ENCODE peak calls at places on chromosome 1, in nine cellular contexts. One of them, this sample, is unnamed.

GRCh38 chr1:39711359-39712340 is 20.4 kb upstream of the HPCAL4 start:
- DNase-seq in hepatocyte: peak
- DNase-seq in IMR-90: peak
- DNase-seq in thoracic aorta: no peak
- DNase-seq in stomach: no peak
- DNase-seq in AG04450: no peak
- DNase-seq in breast epithelium: no peak
- DNase-seq in ovary: no peak
- DNase-seq in psoas muscle: no peak
- DNase-seq in this sample: no peak

GRCh38 chr1:225817611-225818061 is 7.7 kb downstream of the EPHX1 start:
- DNase-seq in ovary: peak
- DNase-seq in AG04450: peak
- DNase-seq in thoracic aorta: peak
- DNase-seq in psoas muscle: peak
- DNase-seq in breast epithelium: peak
- DNase-seq in hepatocyte: no peak
- DNase-seq in IMR-90: peak
- DNase-seq in stomach: peak
- DNase-seq in this sample: peak

GRCh38 chr1:56135069-56135863 is 444.1 kb downstream of the PLPP3 start:
- DNase-seq in IMR-90: peak
- DNase-seq in breast epithelium: no peak
- DNase-seq in ovary: no peak
- DNase-seq in thoracic aorta: no peak
- DNase-seq in hepatocyte: no peak
- DNase-seq in stomach: no peak
- DNase-seq in psoas muscle: no peak
- DNase-seq in AG04450: no peak
- DNase-seq in this sample: no peak

GRCh38 chr1:234658143-234658542 is 48.2 kb upstream of the IRF2BP2 start:
- DNase-seq in breast epithelium: peak
- DNase-seq in psoas muscle: peak
- DNase-seq in stomach: peak
- DNase-seq in thoracic aorta: no peak
- DNase-seq in ovary: no peak
- DNase-seq in hepatocyte: peak
- DNase-seq in AG04450: peak
- DNase-seq in IMR-90: peak
- DNase-seq in this sample: peak

GRCh38 chr1:109910963-109911798 is 532 bp downstream of the CSF1 start:
- DNase-seq in psoas muscle: no peak
- DNase-seq in stomach: no peak
- DNase-seq in hepatocyte: no peak
- DNase-seq in breast epithelium: no peak
- DNase-seq in IMR-90: no peak
- DNase-seq in thoracic aorta: no peak
- DNase-seq in ovary: no peak
- DNase-seq in AG04450: no peak
- DNase-seq in this sample: no peak

GRCh38 chr1:15352122-15352957 is 57.3 kb upstream of the EFHD2 start:
- DNase-seq in thoracic aorta: no peak
- DNase-seq in IMR-90: peak
- DNase-seq in breast epithelium: no peak
- DNase-seq in hepatocyte: no peak
- DNase-seq in AG04450: no peak
- DNase-seq in stomach: peak
- DNase-seq in ovary: no peak
- DNase-seq in psoas muscle: no peak
- DNase-seq in this sample: peak

GRCh38 chr1:20028125-20028524 is 41.9 kb upstream of the PLA2G5 start:
- DNase-seq in stomach: no peak
- DNase-seq in hepatocyte: no peak
- DNase-seq in IMR-90: no peak
- DNase-seq in thoracic aorta: no peak
- DNase-seq in psoas muscle: no peak
- DNase-seq in AG04450: no peak
- DNase-seq in ovary: no peak
- DNase-seq in breast epithelium: no peak
- DNase-seq in this sample: no peak

GRCh38 chr1:76867342-76868130 is at the start of gene ST6GALNAC5:
- DNase-seq in stomach: no peak
- DNase-seq in AG04450: no peak
- DNase-seq in IMR-90: peak
- DNase-seq in ovary: peak
- DNase-seq in hepatocyte: peak
- DNase-seq in breast epithelium: no peak
- DNase-seq in thoracic aorta: no peak
- DNase-seq in psoas muscle: peak
- DNase-seq in this sample: no peak

GRCh38 chr1:38563985-38564735 is 295.4 kb downstream of the RRAGC start:
- DNase-seq in thoracic aorta: no peak
- DNase-seq in breast epithelium: no peak
- DNase-seq in psoas muscle: no peak
- DNase-seq in AG04450: no peak
- DNase-seq in ovary: no peak
- DNase-seq in hepatocyte: no peak
- DNase-seq in stomach: no peak
- DNase-seq in IMR-90: no peak
- DNase-seq in this sample: no peak
- H3K27ac ChIP-seq in thoracic aorta: no peak
- H3K27ac ChIP-seq in breast epithelium: no peak
- H3K27ac ChIP-seq in psoas muscle: no peak
- H3K27ac ChIP-seq in AG04450: no peak
- H3K27ac ChIP-seq in ovary: no peak
- H3K27ac ChIP-seq in hepatocyte: no peak
- H3K27ac ChIP-seq in stomach: no peak
- H3K27ac ChIP-seq in IMR-90: no peak
- H3K27ac ChIP-seq in this sample: no peak

DNA sequence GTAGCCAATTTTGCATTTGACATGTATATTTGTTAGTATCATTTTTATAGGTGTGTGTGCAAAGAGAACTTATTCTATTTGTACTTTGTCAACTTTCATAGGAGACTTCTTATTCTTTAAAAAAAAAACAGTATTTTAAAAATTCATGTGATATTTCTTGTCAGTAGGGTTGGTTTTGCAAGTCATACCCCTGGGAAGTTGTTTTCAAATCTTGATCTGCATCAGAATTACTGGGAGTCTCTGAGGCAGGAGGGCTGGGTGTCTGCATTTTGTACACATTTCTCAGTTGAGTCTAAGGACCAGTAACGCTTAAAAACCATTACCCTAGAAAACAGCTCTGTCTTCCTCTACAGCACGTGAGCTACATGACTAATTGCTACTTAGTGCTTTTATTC is 76.0 kb upstream of the CTTNBP2NL start:
- DNase-seq in breast epithelium: no peak
- DNase-seq in stomach: no peak
- DNase-seq in ovary: no peak
- DNase-seq in AG04450: no peak
- DNase-seq in thoracic aorta: no peak
- DNase-seq in hepatocyte: no peak
- DNase-seq in psoas muscle: no peak
- DNase-seq in IMR-90: no peak
- DNase-seq in this sample: no peak
- H3K27ac ChIP-seq in breast epithelium: no peak
- H3K27ac ChIP-seq in stomach: no peak
- H3K27ac ChIP-seq in ovary: no peak
- H3K27ac ChIP-seq in AG04450: no peak
- H3K27ac ChIP-seq in thoracic aorta: no peak
- H3K27ac ChIP-seq in hepatocyte: no peak
- H3K27ac ChIP-seq in psoas muscle: no peak
- H3K27ac ChIP-seq in IMR-90: no peak
- H3K27ac ChIP-seq in this sample: peak

GRCh38 chr1:38605091-38605490 is 254.5 kb downstream of the RRAGC start:
- DNase-seq in hepatocyte: no peak
- DNase-seq in breast epithelium: no peak
- DNase-seq in psoas muscle: no peak
- DNase-seq in ovary: no peak
- DNase-seq in AG04450: no peak
- DNase-seq in IMR-90: no peak
- DNase-seq in stomach: no peak
- DNase-seq in thoracic aorta: no peak
- DNase-seq in this sample: no peak
- H3K27ac ChIP-seq in hepatocyte: no peak
- H3K27ac ChIP-seq in breast epithelium: no peak
- H3K27ac ChIP-seq in psoas muscle: no peak
- H3K27ac ChIP-seq in ovary: no peak
- H3K27ac ChIP-seq in AG04450: no peak
- H3K27ac ChIP-seq in IMR-90: no peak
- H3K27ac ChIP-seq in stomach: no peak
- H3K27ac ChIP-seq in thoracic aorta: no peak
- H3K27ac ChIP-seq in this sample: no peak

GRCh38 chr1:205369621-205370230 is 13.0 kb upstream of the KLHDC8A start:
- DNase-seq in ovary: no peak
- DNase-seq in stomach: peak
- DNase-seq in psoas muscle: no peak
- DNase-seq in breast epithelium: no peak
- DNase-seq in thoracic aorta: no peak
- DNase-seq in hepatocyte: no peak
- DNase-seq in AG04450: no peak
- DNase-seq in IMR-90: peak
- DNase-seq in this sample: no peak
- H3K27ac ChIP-seq in ovary: no peak
- H3K27ac ChIP-seq in stomach: no peak
- H3K27ac ChIP-seq in psoas muscle: no peak
- H3K27ac ChIP-seq in breast epithelium: no peak
- H3K27ac ChIP-seq in thoracic aorta: no peak
- H3K27ac ChIP-seq in hepatocyte: no peak
- H3K27ac ChIP-seq in AG04450: no peak
- H3K27ac ChIP-seq in IMR-90: no peak
- H3K27ac ChIP-seq in this sample: no peak

GRCh38 chr1:7869136-7869905 is 16.5 kb upstream of the UTS2 start:
- DNase-seq in stomach: no peak
- DNase-seq in IMR-90: peak
- DNase-seq in psoas muscle: no peak
- DNase-seq in AG04450: no peak
- DNase-seq in hepatocyte: no peak
- DNase-seq in ovary: no peak
- DNase-seq in thoracic aorta: no peak
- DNase-seq in breast epithelium: no peak
- DNase-seq in this sample: no peak

GRCh38 chr1:7871136-7871535 is 18.3 kb upstream of the UTS2 start:
- DNase-seq in ovary: no peak
- DNase-seq in thoracic aorta: no peak
- DNase-seq in psoas muscle: no peak
- DNase-seq in stomach: no peak
- DNase-seq in breast epithelium: no peak
- DNase-seq in AG04450: no peak
- DNase-seq in IMR-90: no peak
- DNase-seq in hepatocyte: no peak
- DNase-seq in this sample: no peak

GRCh38 chr1:7863756-7864328 is 11.0 kb upstream of the UTS2 start:
- DNase-seq in stomach: no peak
- DNase-seq in IMR-90: no peak
- DNase-seq in AG04450: no peak
- DNase-seq in psoas muscle: no peak
- DNase-seq in thoracic aorta: no peak
- DNase-seq in hepatocyte: no peak
- DNase-seq in ovary: no peak
- DNase-seq in breast epithelium: no peak
- DNase-seq in this sample: no peak

GRCh38 chr1:7865978-7866377 is 13.1 kb upstream of the UTS2 start:
- DNase-seq in breast epithelium: no peak
- DNase-seq in ovary: no peak
- DNase-seq in IMR-90: no peak
- DNase-seq in psoas muscle: no peak
- DNase-seq in thoracic aorta: no peak
- DNase-seq in hepatocyte: no peak
- DNase-seq in stomach: no peak
- DNase-seq in AG04450: no peak
- DNase-seq in this sample: no peak

DNA sequence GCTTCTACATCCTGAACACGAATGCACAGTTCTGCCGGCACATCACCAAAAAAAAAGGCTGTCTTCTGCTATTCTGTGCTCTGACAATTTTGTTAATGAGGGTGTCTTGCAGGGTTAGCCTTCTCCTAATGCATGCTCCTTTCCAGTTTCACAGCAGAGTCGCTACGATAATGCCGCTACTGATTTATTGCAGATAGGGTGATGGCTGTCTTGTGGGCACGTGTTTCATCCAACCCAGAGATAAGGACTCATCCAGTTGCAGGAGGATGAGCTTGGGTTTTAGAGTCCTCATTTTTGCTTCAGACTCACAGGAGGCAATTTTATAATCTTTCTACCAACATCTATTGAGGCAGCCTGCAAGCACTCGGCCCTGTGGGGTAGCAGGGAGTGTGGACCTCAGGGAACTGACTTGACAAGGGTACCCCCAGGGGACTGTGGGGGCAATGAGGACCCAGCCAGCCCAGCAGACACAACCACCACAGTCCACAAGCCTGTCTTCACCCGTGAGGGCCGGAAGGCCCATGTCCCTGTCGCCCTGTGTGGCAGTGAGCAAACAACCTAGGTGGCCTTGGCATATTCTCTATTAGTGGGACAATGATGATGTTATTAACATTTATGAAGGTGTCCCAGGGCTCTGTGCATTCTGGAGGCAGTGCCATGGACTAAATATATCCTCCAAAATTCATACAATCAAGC is 15.4 kb upstream of the UTS2 start:
- DNase-seq in stomach: no peak
- DNase-seq in hepatocyte: no peak
- DNase-seq in ovary: no peak
- DNase-seq in breast epithelium: no peak
- DNase-seq in AG04450: no peak
- DNase-seq in thoracic aorta: no peak
- DNase-seq in IMR-90: no peak
- DNase-seq in psoas muscle: no peak
- DNase-seq in this sample: no peak
- H3K27ac ChIP-seq in stomach: no peak
- H3K27ac ChIP-seq in hepatocyte: no peak
- H3K27ac ChIP-seq in ovary: no peak
- H3K27ac ChIP-seq in breast epithelium: no peak
- H3K27ac ChIP-seq in AG04450: no peak
- H3K27ac ChIP-seq in thoracic aorta: no peak
- H3K27ac ChIP-seq in IMR-90: no peak
- H3K27ac ChIP-seq in psoas muscle: no peak
- H3K27ac ChIP-seq in this sample: no peak

This sample was measured in epithelial cell of prostate.